ENCODE peak calls at places on chromosome 3, in five cellular contexts. P is GM06990, R is uterus, D is neural progenitor cell, U is adrenal gland. G is an unnamed sample.

GRCh38 chr3:178396318-178396717 is 139.9 kb upstream of the KCNMB2 start:
- DNase-seq in P (no peak), R (no peak), D (no peak), U (no peak), G (no peak)

GRCh38 chr3:16945330-16945729 is 60.6 kb downstream of the PLCL2 start:
- DNase-seq in P (no peak), R (no peak), D (no peak), U (no peak), G (peak)

GRCh38 chr3:112640864-112641751 is at the start of gene CCDC80:
- DNase-seq in P (no peak), R (peak), D (peak), U (no peak), G (no peak)

GRCh38 chr3:116065496-116065895 is 379.8 kb downstream of the LSAMP start:
- DNase-seq in P (no peak), R (no peak), D (no peak), U (no peak), G (no peak)

GRCh38 chr3:152524198-152525140 is 255.7 kb downstream of the MBNL1 start:
- DNase-seq in P (no peak), R (no peak), D (peak), U (peak), G (no peak)

GRCh38 chr3:12871404-12871983 is 30.1 kb upstream of the RPL32 start:
- DNase-seq in P (no peak), R (no peak), D (no peak), U (no peak), G (no peak)

GRCh38 chr3:117463276-117463675 is 753.7 kb downstream of the TUSC7 start:
- DNase-seq in P (no peak), R (no peak), D (no peak), U (no peak), G (peak)

GRCh38 chr3:64214002-64214696 is 11.1 kb downstream of the PRICKLE2 start:
- DNase-seq in P (no peak), R (peak), D (no peak), U (no peak), G (peak)

GRCh38 chr3:127697531-127698240 is 24.9 kb downstream of the ABTB1 start:
- DNase-seq in P (no peak), R (peak), D (peak), U (peak), G (peak)

GRCh38 chr3:138025553-138025952 is 15.6 kb downstream of the CLDN18 start:
- DNase-seq in P (no peak), R (no peak), D (no peak), U (no peak), G (no peak)

GRCh38 chr3:45773044-45773443 is 23.3 kb downstream of the SLC6A20 start:
- DNase-seq in P (no peak), R (no peak), D (no peak), U (no peak), G (no peak)

GRCh38 chr3:72231439-72232196 is 446.7 kb upstream of the PROK2 start:
- DNase-seq in P (no peak), R (peak), D (no peak), U (no peak), G (no peak)

GRCh38 chr3:120370463-120370862 is 21.3 kb upstream of the LRRC58 start:
- DNase-seq in P (no peak), R (no peak), D (no peak), U (no peak), G (no peak)

G was measured in NCI-H446 treated with DMSO at 0.1 percent for 48 hours.